ENCODE peak calls at places on chromosomes 12 and 14, in four cellular contexts. I is transverse colon, L is stomach, J is HCT116. D is an unnamed sample.
A peak's percentile ranks its signal among the peaks of the same experiment; 100 is the strongest.

GRCh38 chr12:14322403-14322802 is 43.1 kb upstream of the ATF7IP start:
- DNase-seq in I (no peak), L (no peak), J (no peak), D (no peak)

GRCh38 chr14:85528882-85529585 is 910 bp upstream of the FLRT2 start:
- DNase-seq in I (no peak), L (no peak), J (no peak), D (no peak)

GRCh38 chr14:103361868-103362267 is 23.3 kb upstream of the MARK3 start:
- DNase-seq in I (no peak), L (no peak), J (peak; percentile 63), D (no peak)

GRCh38 chr14:55297611-55298323 is 26.5 kb downstream of the FBXO34 start:
- DNase-seq in I (peak; percentile 76), L (peak; percentile 72), J (no peak), D (no peak)

GRCh38 chr14:51056431-51056830 is 38.5 kb downstream of the TRIM9 start:
- DNase-seq in I (no peak), L (no peak), J (no peak), D (no peak)

GRCh38 chr14:65069874-65070709 is 32.2 kb downstream of the MAX start:
- DNase-seq in I (peak; percentile 87), L (peak; percentile 81), J (no peak), D (no peak)

GRCh38 chr14:72876021-72876709 is 17.7 kb downstream of the DPF3 start:
- DNase-seq in I (no peak), L (no peak), J (no peak), D (no peak)

GRCh38 chr14:53695692-53696091 is 260.9 kb downstream of the BMP4 start:
- DNase-seq in I (no peak), L (no peak), J (no peak), D (no peak)

GRCh38 chr14:102592969-102593840 is 756 bp downstream of the RCOR1 start:
- DNase-seq in I (peak; percentile 50), L (peak; percentile 50), J (no peak), D (no peak)

GRCh38 chr14:68089146-68089715 is 269.7 kb downstream of the RAD51B start:
- DNase-seq in I (no peak), L (no peak), J (peak; percentile 86), D (no peak)

GRCh38 chr14:55915464-55915863 is 202.7 kb upstream of the PELI2 start:
- DNase-seq in I (no peak), L (no peak), J (no peak), D (no peak)

GRCh38 chr14:96391293-96392118 is 422 bp upstream of the AK7 start:
- DNase-seq in I (peak; percentile 99), L (peak; percentile 98), J (peak; percentile 85), D (peak; percentile 99)

GRCh38 chr14:55136868-55137785 is 8.1 kb downstream of the LGALS3 start:
- DNase-seq in I (peak; percentile 41), L (peak; percentile 79), J (no peak), D (no peak)

GRCh38 chr12:23681237-23681636 is 268.2 kb downstream of the SOX5 start:
- DNase-seq in I (no peak), L (no peak), J (no peak), D (no peak)

GRCh38 chr12:105107176-105107496 is 395 bp upstream of the WASHC4 start:
- DNase-seq in I (no peak), L (no peak), J (peak; percentile 26), D (no peak)

GRCh38 chr12:95789126-95790024 is 1.2 kb downstream of the NTN4 start:
- DNase-seq in I (peak; percentile 17), L (peak; percentile 51), J (no peak), D (no peak)

GRCh38 chr14:30915596-30915995 is 41.2 kb downstream of the COCH start:
- DNase-seq in I (no peak), L (no peak), J (no peak), D (no peak)

GRCh38 chr14:20302042-20302761 is 3.5 kb downstream of the TTC5 start:
- DNase-seq in I (no peak), L (no peak), J (no peak), D (no peak)

GRCh38 chr14:88630565-88630964 is 67.7 kb downstream of the ZC3H14 start:
- DNase-seq in I (no peak), L (no peak), J (no peak), D (no peak)

GRCh38 chr12:127125607-127126259 is 1141.2 kb upstream of the TMEM132C start:
- DNase-seq in I (peak; percentile 14), L (no peak), J (peak; percentile 97), D (no peak)

GRCh38 chr12:9651265-9651729 is 18.2 kb upstream of the CLEC2D start:
- DNase-seq in I (no peak), L (no peak), J (no peak), D (no peak)

GRCh38 chr12:67355428-67356385 is 86.5 kb downstream of the CAND1 start:
- DNase-seq in I (no peak), L (no peak), J (peak; percentile 34), D (no peak)

GRCh38 chr14:76720382-76720813 is 40.9 kb upstream of the VASH1 start:
- DNase-seq in I (peak; percentile 36), L (peak; percentile 44), J (no peak), D (peak; percentile 91)

GRCh38 chr14:96091149-96091693 is 52.1 kb downstream of the C14orf132 start:
- DNase-seq in I (no peak), L (no peak), J (no peak), D (no peak)

GRCh38 chr14:91873476-91874265 is 6.3 kb upstream of the TC2N start:
- DNase-seq in I (peak; percentile 59), L (peak; percentile 59), J (no peak), D (no peak)

GRCh38 chr12:52295663-52296062 is 4.3 kb upstream of the KRT81 start:
- DNase-seq in I (no peak), L (no peak), J (no peak), D (no peak)

GRCh38 chr14:87955501-87955900 is 37.5 kb downstream of the GALC start:
- DNase-seq in I (no peak), L (no peak), J (no peak), D (no peak)

GRCh38 chr12:94783862-94784261 is 133.5 kb upstream of the TMCC3 start:
- DNase-seq in I (no peak), L (no peak), J (no peak), D (no peak)

GRCh38 chr14:42911642-42912041 is 1305.0 kb downstream of the LRFN5 start:
- DNase-seq in I (no peak), L (no peak), J (no peak), D (no peak)

GRCh38 chr14:104424406-104425072 is 155.0 kb upstream of the C14orf180 start:
- DNase-seq in I (no peak), L (peak; percentile 20), J (no peak), D (peak; percentile 87)

GRCh38 chr14:28375295-28375694 is 391.3 kb upstream of the FOXG1 start:
- DNase-seq in I (no peak), L (no peak), J (no peak), D (no peak)

GRCh38 chr14:50667491-50668007 is 557 bp downstream of the SAV1 start:
- DNase-seq in I (peak; percentile 58), L (peak; percentile 48), J (no peak), D (no peak)

GRCh38 chr12:102954143-102954542 is 3.3 kb upstream of the ASCL1 start:
- DNase-seq in I (no peak), L (no peak), J (no peak), D (no peak)

GRCh38 chr14:59739794-59740193 is 130.8 kb downstream of the RTN1 start:
- DNase-seq in I (no peak), L (no peak), J (no peak), D (peak; percentile 90)
- TF ChIP-seq POLR2AphosphoS5 in I (no peak), L (no peak), J (no peak), D (no peak)

GRCh38 chr12:108623577-108623976 is 10.1 kb downstream of the SELPLG start:
- DNase-seq in I (no peak), L (no peak), J (no peak), D (no peak)

GRCh38 chr12:108622921-108623514 is 10.7 kb downstream of the SELPLG start:
- DNase-seq in I (no peak), L (no peak), J (no peak), D (no peak)

GRCh38 chr12:108621161-108621560 is 12.5 kb downstream of the SELPLG start:
- DNase-seq in I (no peak), L (no peak), J (no peak), D (no peak)

GRCh38 chr12:108620236-108620879 is 13.3 kb downstream of the SELPLG start:
- DNase-seq in I (no peak), L (no peak), J (no peak), D (no peak)

GRCh38 chr12:108622425-108622824 is 11.3 kb downstream of the SELPLG start:
- DNase-seq in I (no peak), L (no peak), J (no peak), D (no peak)
- TF ChIP-seq POLR2AphosphoS5 in I (no peak), L (no peak), J (no peak), D (peak; percentile 22)

GRCh38 chr12:112022241-112023016 is 9.2 kb downstream of the ERP29 start:
- DNase-seq in I (no peak), L (no peak), J (no peak), D (no peak)
- TF ChIP-seq POLR2AphosphoS5 in I (no peak), L (no peak), J (peak; percentile 51), D (no peak)

DNA sequence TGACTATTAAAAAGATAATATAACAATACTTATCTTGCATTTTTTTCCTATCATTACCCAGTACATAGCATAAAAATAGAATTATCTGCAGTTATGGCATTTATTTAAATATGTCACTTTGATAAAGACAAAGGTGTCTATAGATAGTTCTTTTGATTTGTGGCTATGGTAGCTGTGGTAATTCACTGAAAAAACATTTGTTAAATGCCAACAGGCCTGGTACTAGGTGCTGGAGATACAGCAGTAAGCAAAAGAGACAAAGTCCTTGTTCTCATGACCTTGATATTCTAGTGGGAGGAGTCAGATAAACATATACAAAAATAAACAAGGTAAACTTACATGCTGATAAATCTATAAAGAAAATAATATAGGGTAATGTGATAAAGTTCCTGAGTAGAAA is 44.7 kb downstream of the INSM2 start:
- DNase-seq in I (no peak), L (no peak), J (no peak), D (no peak)
- TF ChIP-seq POLR2AphosphoS5 in I (no peak), L (no peak), J (no peak), D (no peak)